ENCODE peak calls at places on chromosomes 1 and 21, in five cellular contexts. J is ovary, P is PC-9, U is tibial artery, C is mammary epithelial cell. N is an unnamed sample.

GRCh38 chr1:30232288-30232899 is 491.0 kb downstream of the MATN1 start:
- DNase-seq in J (no peak), U (no peak), P (no peak), C (peak; percentile 5), N (no peak)

GRCh38 chr1:70324683-70325082 is 29.8 kb downstream of the ANKRD13C start:
- DNase-seq in P (no peak), U (no peak), J (no peak), C (no peak), N (no peak)

GRCh38 chr1:161193561-161194235 is 5.2 kb downstream of the ADAMTS4 start:
- DNase-seq in P (no peak), U (no peak), C (no peak), J (no peak), N (no peak)

GRCh38 chr1:53568540-53568939 is 109.3 kb downstream of the DMRTB1 start:
- DNase-seq in J (no peak), P (no peak), U (no peak), C (no peak), N (no peak)

GRCh38 chr1:84944767-84945486 is 51.9 kb upstream of the LPAR3 start:
- DNase-seq in J (peak; percentile 47), U (peak; percentile 49), C (peak; percentile 81), P (peak; percentile 79), N (peak; percentile 79)

GRCh38 chr1:70675737-70676156 is 264.7 kb downstream of the CTH start:
- DNase-seq in C (no peak), P (no peak), J (no peak), U (no peak), N (no peak)

GRCh38 chr1:158818991-158819405 is 12.2 kb upstream of the MNDA start:
- DNase-seq in C (no peak), P (no peak), U (no peak), J (no peak), N (no peak)

GRCh38 chr1:3481836-3482589 is 27.5 kb downstream of the ARHGEF16 start:
- DNase-seq in C (peak; percentile 66), P (peak; percentile 90), J (no peak), U (no peak), N (no peak)

GRCh38 chr1:66532798-66533783 is 862 bp upstream of the SGIP1 start:
- DNase-seq in U (peak; percentile 25), J (peak; percentile 8), P (no peak), C (no peak), N (peak; percentile 50)

GRCh38 chr1:233708416-233708815 is 94.5 kb downstream of the KCNK1 start:
- DNase-seq in J (no peak), U (no peak), P (no peak), C (peak; percentile 25), N (no peak)

GRCh38 chr1:24952413-24952841 is 22.4 kb upstream of the RUNX3 start:
- DNase-seq in C (peak; percentile 51), U (no peak), P (no peak), J (no peak), N (no peak)

GRCh38 chr1:191690931-191691330 is 467.3 kb upstream of the RGS18 start:
- DNase-seq in C (no peak), P (no peak), J (no peak), U (no peak), N (no peak)

GRCh38 chr1:62688687-62689085 is 500 bp upstream of the DOCK7 start:
- DNase-seq in U (no peak), C (no peak), P (no peak), J (no peak), N (no peak)

GRCh38 chr1:82000221-82000620 is 199.5 kb downstream of the ADGRL2 start:
- DNase-seq in J (no peak), U (no peak), P (no peak), C (no peak), N (no peak)

GRCh38 chr1:116984406-116985160 is 17.0 kb upstream of the CD101 start:
- DNase-seq in P (no peak), C (no peak), U (no peak), J (no peak), N (peak; percentile 57)

GRCh38 chr1:54325705-54326461 is 80.3 kb downstream of the SSBP3 start:
- DNase-seq in C (no peak), U (no peak), P (no peak), J (no peak), N (peak; percentile 38)

GRCh38 chr1:203151362-203152157 is 24.0 kb downstream of the ADORA1 start:
- DNase-seq in P (no peak), C (no peak), J (no peak), U (no peak), N (no peak)

GRCh38 chr1:208595745-208596144 is 351.6 kb upstream of the PLXNA2 start:
- DNase-seq in P (no peak), C (peak; percentile 4), U (no peak), J (no peak), N (no peak)

GRCh38 chr1:42157667-42158066 is 4.5 kb downstream of the GUCA2B start:
- DNase-seq in P (no peak), C (no peak), U (no peak), J (no peak), N (no peak)

GRCh38 chr1:221458430-221459156 is 283.3 kb downstream of the DUSP10 start:
- DNase-seq in J (no peak), C (peak; percentile 43), U (no peak), P (no peak), N (no peak)

GRCh38 chr1:230086152-230086551 is 19.1 kb downstream of the GALNT2 start:
- DNase-seq in J (no peak), P (no peak), C (no peak), U (no peak), N (no peak)

GRCh38 chr1:168613038-168613451 is 36.6 kb downstream of the XCL1 start:
- DNase-seq in P (no peak), C (no peak), U (no peak), J (peak; percentile 13), N (no peak)

GRCh38 chr1:102834688-102835320 is 273.5 kb downstream of the COL11A1 start:
- DNase-seq in P (peak; percentile 91), U (no peak), C (no peak), J (no peak), N (no peak)

GRCh38 chr1:233242827-233243483 is 52.6 kb downstream of the PCNX2 start:
- DNase-seq in U (no peak), C (no peak), J (no peak), P (no peak), N (no peak)

GRCh38 chr1:73593379-73593778 is 604.6 kb downstream of the LRRIQ3 start:
- DNase-seq in P (peak; percentile 74), U (no peak), J (no peak), C (peak; percentile 67), N (no peak)

GRCh38 chr1:91856996-91857395 is 29.0 kb downstream of the TGFBR3 start:
- DNase-seq in U (no peak), C (no peak), P (no peak), J (no peak), N (no peak)

GRCh38 chr1:221751267-221751887 is 9.5 kb upstream of the DUSP10 start:
- DNase-seq in P (no peak), J (no peak), U (no peak), C (no peak), N (no peak)

GRCh38 chr1:107896946-107897345 is 68.0 kb downstream of the VAV3 start:
- DNase-seq in U (no peak), J (no peak), C (no peak), P (no peak), N (no peak)

GRCh38 chr1:18890704-18891103 is 11.7 kb downstream of the ALDH4A1 start:
- DNase-seq in P (no peak), C (no peak), J (peak; percentile 25), U (peak; percentile 45), N (no peak)

GRCh38 chr1:62439652-62440371 is 3.0 kb downstream of the USP1 start:
- DNase-seq in P (no peak), J (no peak), U (no peak), C (no peak), N (no peak)

GRCh38 chr1:83942914-83943313 is 56.0 kb downstream of the TTLL7 start:
- DNase-seq in J (no peak), P (no peak), C (peak; percentile 52), U (no peak), N (no peak)

GRCh38 chr1:180310095-180310494 is 80.0 kb downstream of the LHX4 start:
- DNase-seq in P (peak; percentile 66), C (peak; percentile 39), U (no peak), J (no peak), N (no peak)

GRCh38 chr1:44719318-44719717 is 11.7 kb downstream of the RNU5D-1 start:
- DNase-seq in P (no peak), U (no peak), C (no peak), J (no peak), N (no peak)
- H3K4me1 ChIP-seq in P (peaks cover 23% of the 10 kb centered on the region), U (no peaks in the 10 kb centered on the region), C (no peaks in the 10 kb centered on the region), J (no peaks in the 10 kb centered on the region), N (peaks cover 42% of the 10 kb centered on the region)

GRCh38 chr21:43690346-43690745 is 28.6 kb upstream of the PDXK start:
- DNase-seq in P (no peak), C (no peak), U (no peak), J (no peak), N (no peak)
- H3K36me3 ChIP-seq in P (no peaks in the 10 kb centered on the region), C (peaks cover 37% of the 10 kb centered on the region), U (peaks cover 99% of the 10 kb centered on the region), J (no peaks in the 10 kb centered on the region), N (peaks cover 97% of the 10 kb centered on the region)

GRCh38 chr21:33754493-33754892 is 112.2 kb downstream of the ITSN1 start:
- DNase-seq in P (no peak), J (no peak), C (no peak), U (no peak), N (no peak)
- H3K4me1 ChIP-seq in P (no peaks in the 10 kb centered on the region), J (peaks cover 6% of the 10 kb centered on the region), C (no peaks in the 10 kb centered on the region), U (peaks cover 8% of the 10 kb centered on the region), N (peaks cover 36% of the 10 kb centered on the region)

DNA sequence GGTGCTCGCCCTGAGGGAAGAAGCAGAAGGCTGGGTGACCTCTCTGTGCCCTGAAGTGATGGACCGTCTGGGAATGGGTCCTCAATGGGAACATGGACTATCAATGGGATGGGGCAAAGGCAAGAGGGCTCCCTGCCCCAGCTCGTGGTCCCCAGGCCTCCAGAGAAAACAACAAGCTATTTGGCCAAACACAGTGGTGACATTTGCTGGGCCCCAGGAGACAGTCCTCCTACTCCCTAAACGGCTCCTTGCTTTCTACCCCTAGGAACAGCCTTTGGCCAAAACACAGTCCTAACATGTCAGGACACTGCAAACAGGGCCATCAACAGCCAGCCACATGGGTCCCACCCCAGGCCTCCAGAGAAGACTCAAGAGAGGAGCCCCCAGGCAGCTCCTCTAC is 102.8 kb downstream of the RAVER2 start:
- DNase-seq in P (no peak), J (no peak), U (no peak), C (no peak), N (no peak)
- H3K36me3 ChIP-seq in P (no peaks in the 10 kb centered on the region), J (no peaks in the 10 kb centered on the region), U (peaks cover 100% of the 10 kb centered on the region), C (peaks cover 4% of the 10 kb centered on the region), N (peaks cover 47% of the 10 kb centered on the region)

GRCh38 chr1:210340311-210340710 is 11.6 kb downstream of the HHAT start:
- DNase-seq in P (no peak), J (no peak), U (no peak), C (no peak), N (no peak)
- H3K4me1 ChIP-seq in P (no peaks in the 10 kb centered on the region), J (no peaks in the 10 kb centered on the region), U (peaks cover 4% of the 10 kb centered on the region), C (peaks cover 15% of the 10 kb centered on the region), N (peaks cover 10% of the 10 kb centered on the region)

GRCh38 chr21:32353002-32353711 is 39.7 kb downstream of the URB1 start:
- DNase-seq in J (no peak), C (no peak), U (no peak), P (no peak), N (no peak)

GRCh38 chr21:32350981-32351380 is 41.8 kb downstream of the URB1 start:
- DNase-seq in U (no peak), J (no peak), C (no peak), P (no peak), N (no peak)

GRCh38 chr21:32350211-32350980 is 42.4 kb downstream of the URB1 start:
- DNase-seq in P (no peak), U (no peak), C (no peak), J (no peak), N (no peak)

GRCh38 chr21:32351428-32351827 is 41.4 kb downstream of the URB1 start:
- DNase-seq in J (no peak), P (no peak), U (no peak), C (peak; percentile 91), N (no peak)

GRCh38 chr21:32352556-32352955 is 40.3 kb downstream of the URB1 start:
- DNase-seq in J (no peak), P (no peak), U (no peak), C (no peak), N (no peak)
- H3K36me3 ChIP-seq in J (no peaks in the 10 kb centered on the region), P (peaks cover 3% of the 10 kb centered on the region), U (peaks cover 100% of the 10 kb centered on the region), C (peaks cover 78% of the 10 kb centered on the region), N (no peaks in the 10 kb centered on the region)